ENCODE peak calls at places on chromosomes 1 and 21, in four cellular contexts. F is adrenal gland, B is endothelial cell, A is lower lobe of right lung. S is an unnamed sample.

GRCh38 chr1:226569879-226570547 is 21.4 kb downstream of the STUM start:
- DNase-seq in B (peak), A (no peak), F (no peak), S (no peak)

GRCh38 chr1:153220606-153221303 is 3.4 kb downstream of the PRR9 start:
- DNase-seq in F (no peak), B (no peak), A (no peak), S (no peak)

GRCh38 chr1:156499703-156500577 is 635 bp downstream of the MEF2D start:
- DNase-seq in B (peak), A (no peak), F (peak), S (no peak)

GRCh38 chr1:230898748-230899147 is 30.4 kb upstream of the C1orf198 start:
- DNase-seq in B (no peak), A (no peak), F (no peak), S (no peak)

GRCh38 chr21:43691086-43691795 is 27.7 kb upstream of the PDXK start:
- DNase-seq in A (peak), B (no peak), F (no peak), S (no peak)

GRCh38 chr1:247933989-247934388 is 9.3 kb downstream of the OR2AJ1 start:
- DNase-seq in F (no peak), B (no peak), A (no peak), S (no peak)

GRCh38 chr1:163410073-163410522 is 88.3 kb downstream of the NUF2 start:
- DNase-seq in A (no peak), B (peak), F (no peak), S (peak)

GRCh38 chr1:171753685-171754380 is 12.0 kb upstream of the VAMP4 start:
- DNase-seq in B (no peak), F (no peak), A (no peak), S (no peak)

GRCh38 chr1:1183833-1184775 is 10.4 kb downstream of the TTLL10 start:
- DNase-seq in F (no peak), B (no peak), A (peak), S (no peak)

GRCh38 chr1:22888320-22889075 is 84.2 kb downstream of the LACTBL1 start:
- DNase-seq in A (no peak), F (no peak), B (no peak), S (no peak)

GRCh38 chr1:222048030-222048632 is 306.2 kb upstream of the DUSP10 start:
- DNase-seq in F (no peak), A (no peak), B (no peak), S (no peak)

GRCh38 chr1:40661678-40662077 is 3.8 kb downstream of the RIMS3 start:
- DNase-seq in B (no peak), F (no peak), A (no peak), S (no peak)

GRCh38 chr21:17688912-17689874 is 76.5 kb upstream of the BTG3 start:
- DNase-seq in A (peak), B (no peak), F (peak), S (no peak)

GRCh38 chr1:196148367-196148970 is 459.8 kb downstream of the KCNT2 start:
- DNase-seq in B (no peak), F (no peak), A (no peak), S (no peak)

GRCh38 chr1:184792450-184792969 is 37.9 kb upstream of the EDEM3 start:
- DNase-seq in F (peak), A (peak), B (no peak), S (peak)

GRCh38 chr1:23103001-23103879 is 65.4 kb downstream of the LUZP1 start:
- DNase-seq in F (no peak), A (no peak), B (no peak), S (no peak)

GRCh38 chr1:103160281-103160680 is 52.0 kb upstream of the COL11A1 start:
- DNase-seq in B (no peak), A (no peak), F (no peak), S (no peak)

GRCh38 chr1:225882699-225883615 is 777 bp upstream of the TMEM63A start:
- DNase-seq in A (peak), B (peak), F (peak), S (peak)

GRCh38 chr1:229127301-229127700 is 143.6 kb upstream of the RAB4A start:
- DNase-seq in B (no peak), F (no peak), A (no peak), S (no peak)

GRCh38 chr1:6083801-6084467 is 38.2 kb downstream of the KCNAB2 start:
- DNase-seq in A (no peak), B (no peak), F (no peak), S (no peak)

GRCh38 chr1:160436975-160437374 is 36.6 kb downstream of the VANGL2 start:
- DNase-seq in B (no peak), F (no peak), A (no peak), S (no peak)

GRCh38 chr21:44456915-44457736 is 1.8 kb downstream of the LRRC3 start:
- DNase-seq in A (peak), F (no peak), B (no peak), S (no peak)

GRCh38 chr1:150053911-150054310 is 13.7 kb upstream of the VPS45 start:
- DNase-seq in B (no peak), A (no peak), F (no peak), S (no peak)